ENCODE peak calls at places on chromosomes 4 and X, in five cellular contexts. H is neural progenitor cell, E is uterus, N is aorta, S is GM23248. J is an unnamed sample. For H3K9me3 and H3K4me1, the result is how much of the 10 kb centered on the place peaks cover.

GRCh38 chr4:46387956-46388355 is 2.0 kb downstream of the GABRA2 start:
- DNase-seq in N (no peak), H (no peak), E (no peak), S (no peak), J (no peak)

GRCh38 chr4:40180356-40180755 is 16.5 kb upstream of the RHOH start:
- DNase-seq in N (no peak), E (no peak), H (no peak), S (peak), J (no peak)

GRCh38 chr4:180296036-180296599 is 1947.1 kb upstream of the TENM3 start:
- DNase-seq in S (no peak), H (no peak), N (no peak), E (no peak), J (no peak)

GRCh38 chr4:123162859-123163258 is 233.7 kb upstream of the SPRY1 start:
- DNase-seq in H (no peak), E (no peak), S (no peak), N (no peak), J (no peak)

GRCh38 chr4:183797445-183798248 is 107.5 kb upstream of the STOX2 start:
- DNase-seq in E (no peak), N (no peak), H (peak), S (peak), J (peak)

GRCh38 chrX:69015156-69015555 is 150.1 kb downstream of the PJA1 start:
- DNase-seq in S (no peak), H (no peak), N (no peak), E (no peak), J (no peak)

GRCh38 chrX:12991575-12991974 is 16.7 kb downstream of the TMSB4X start:
- DNase-seq in E (no peak), N (no peak), S (no peak), H (no peak), J (no peak)

GRCh38 chrX:71199252-71199651 is 23.8 kb upstream of the GJB1 start:
- DNase-seq in H (no peak), N (no peak), S (no peak), E (no peak), J (no peak)

GRCh38 chr4:106551724-106552123 is 183.1 kb upstream of the GIMD1 start:
- DNase-seq in H (no peak), N (no peak), S (no peak), E (no peak), J (no peak)

GRCh38 chrX:129665916-129666644 is 11.3 kb upstream of the APLN start:
- DNase-seq in S (peak), N (no peak), E (no peak), H (no peak), J (no peak)

GRCh38 chr4:85756938-85757337 is 282.0 kb downstream of the ARHGAP24 start:
- DNase-seq in E (no peak), N (no peak), H (peak), S (peak), J (no peak)
- H3K9me3 ChIP-seq in E (under half), N (under half), H (under half), S (under half), J (under half)

GRCh38 chr4:140255919-140256318 is 101.9 kb upstream of the MAML3 start:
- DNase-seq in E (no peak), H (no peak), N (no peak), S (no peak), J (no peak)
- H3K4me1 ChIP-seq in E (under half), H (under half), N (under half), S (under half), J (under half)

GRCh38 chr4:121800961-121801714 is at the start of gene EXOSC9:
- DNase-seq in N (peak), H (peak), S (peak), E (peak), J (peak)
- H3K9me3 ChIP-seq in N (under half), H (under half), S (under half), E (under half), J (under half)

DNA sequence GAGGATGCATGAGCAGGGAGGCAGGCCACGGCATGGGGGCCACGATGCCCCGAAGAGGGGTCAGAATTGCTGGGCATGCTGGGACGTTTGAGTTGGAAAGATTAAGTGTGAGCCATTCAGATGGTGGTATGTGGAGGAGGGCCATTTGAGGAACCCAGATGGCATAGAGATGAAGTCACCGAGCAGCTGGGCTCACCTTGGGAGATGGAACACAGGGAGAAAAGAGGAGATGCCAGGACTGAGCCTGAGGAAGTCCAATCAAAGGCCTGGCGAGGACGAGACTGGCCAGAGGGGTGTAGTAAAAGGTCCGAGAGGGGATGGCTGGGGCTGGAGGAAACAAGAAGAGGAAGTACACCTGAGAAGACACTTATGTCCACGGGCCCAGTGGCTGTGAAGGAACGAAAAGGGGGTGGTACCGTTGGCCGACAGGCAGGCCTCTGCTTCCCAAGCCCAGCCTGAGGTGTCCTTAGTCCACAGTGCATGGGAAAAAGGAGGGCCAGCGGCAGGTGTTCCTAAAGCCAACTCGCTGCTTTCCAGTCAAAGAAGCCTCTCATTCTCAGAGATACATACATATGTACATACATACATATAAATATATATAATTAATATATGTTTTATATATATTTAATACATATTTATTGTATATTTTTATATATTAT is 54.6 kb upstream of the CLCN4 start:
- DNase-seq in S (no peak), E (no peak), N (no peak), H (no peak), J (no peak)
- H3K4me1 ChIP-seq in S (under half), E (under half), N (under half), H (under half), J (under half)

GRCh38 chrX:153628665-153629064 is 18.3 kb upstream of the DUSP9 start:
- DNase-seq in S (no peak), H (no peak), N (peak), E (peak), J (no peak)

GRCh38 chrX:153626025-153626633 is 20.9 kb upstream of the DUSP9 start:
- DNase-seq in E (peak), S (no peak), N (peak), H (no peak), J (no peak)

GRCh38 chrX:153626863-153627674 is 19.9 kb upstream of the DUSP9 start:
- DNase-seq in N (peak), H (no peak), E (no peak), S (no peak), J (no peak)

GRCh38 chrX:153627675-153628111 is 19.3 kb upstream of the DUSP9 start:
- DNase-seq in H (no peak), E (peak), N (peak), S (no peak), J (no peak)

GRCh38 chrX:153628129-153628528 is 18.9 kb upstream of the DUSP9 start:
- DNase-seq in E (no peak), H (no peak), N (no peak), S (no peak), J (no peak)
- H3K9me3 ChIP-seq in E (under half), H (under half), N (under half), S (under half), J (under half)

DNA sequence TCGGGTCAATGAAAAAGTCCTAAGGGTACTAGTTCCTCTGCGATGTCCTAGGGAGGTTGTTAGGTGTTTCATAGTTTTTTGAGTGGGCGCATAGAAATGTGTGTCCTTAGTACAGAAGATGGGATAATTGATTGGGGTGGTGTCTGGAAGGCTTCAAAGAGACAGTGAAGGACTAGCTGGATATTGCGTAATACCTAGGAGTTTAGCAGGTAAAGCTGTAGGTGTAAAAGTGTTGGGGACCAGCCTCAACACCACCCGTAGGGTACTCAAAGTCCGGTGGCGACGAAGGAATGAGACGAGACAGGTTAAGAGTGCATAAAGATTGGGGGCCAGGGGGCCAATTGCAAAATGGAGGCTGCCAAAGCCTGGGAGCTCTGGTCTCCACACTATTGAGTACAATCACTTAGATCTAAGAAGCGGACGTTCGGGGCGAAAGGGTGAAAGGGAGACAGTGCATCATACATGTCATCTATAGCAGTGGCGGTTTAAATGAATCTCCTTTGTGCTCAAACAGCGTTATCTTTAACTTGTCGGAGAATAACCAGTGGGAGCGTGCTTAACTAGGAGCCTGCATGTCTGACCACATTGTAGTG is 1.0 kb downstream of the TRMT44 start:
- DNase-seq in S (no peak), N (no peak), H (no peak), E (no peak), J (no peak)
- H3K4me1 ChIP-seq in S (under half), N (under half), H (under half), E (under half), J (half or more)

DNA sequence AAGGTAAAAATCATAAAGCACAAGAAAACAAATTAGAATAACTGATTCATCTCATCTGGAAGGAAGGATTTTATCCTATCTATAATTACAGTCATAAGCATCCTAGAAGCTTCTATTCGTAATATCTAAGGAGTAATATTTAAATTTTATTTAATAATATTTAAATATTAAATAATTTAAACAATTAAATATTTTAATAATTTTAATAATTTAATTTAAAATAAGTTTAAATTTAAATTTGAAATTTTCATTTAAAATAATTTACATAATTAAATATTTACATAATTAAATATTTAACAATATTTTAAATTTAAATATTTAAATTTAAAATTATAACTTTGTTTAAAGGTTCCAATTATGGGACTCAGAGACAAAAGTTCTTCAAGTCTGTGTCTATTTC is 127.5 kb upstream of the GK2 start:
- DNase-seq in E (no peak), H (no peak), S (no peak), N (no peak), J (no peak)
- H3K9me3 ChIP-seq in E (under half), H (under half), S (under half), N (under half), J (under half)

DNA sequence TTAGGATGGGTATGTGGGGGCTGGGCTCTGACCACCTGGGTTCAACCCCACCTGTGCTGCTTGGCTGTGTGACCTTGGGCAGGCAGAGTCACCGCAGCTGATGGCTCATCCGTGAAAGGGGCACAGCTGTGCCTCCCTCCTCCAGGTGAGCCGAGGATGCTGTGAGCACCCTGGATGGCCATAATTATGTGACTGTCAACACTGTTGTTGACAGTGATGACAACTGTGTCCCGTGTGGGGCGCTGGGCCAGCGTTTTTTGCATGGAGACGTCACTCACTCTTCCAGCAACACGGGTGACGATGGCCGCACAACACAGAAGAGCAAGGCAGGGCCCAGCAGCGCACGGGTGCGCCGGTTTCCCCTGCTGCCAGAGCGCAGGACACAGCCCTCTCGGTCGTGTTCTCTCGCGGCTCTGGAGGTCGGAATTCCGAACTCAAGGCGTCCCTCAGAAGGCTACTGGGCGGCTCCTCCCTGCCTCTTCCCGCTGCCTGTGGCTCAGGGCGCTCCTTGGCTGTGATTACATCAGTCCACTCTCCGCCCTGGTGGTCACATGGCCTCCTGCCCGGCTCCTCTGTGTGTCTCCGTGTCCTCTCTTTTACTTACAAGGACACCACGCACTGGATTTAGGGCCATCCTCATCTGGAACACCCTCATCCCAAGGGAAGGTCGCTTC is 1.3 kb downstream of the SH3TC1 start:
- DNase-seq in S (no peak), E (no peak), H (peak), N (no peak), J (peak)
- H3K4me1 ChIP-seq in S (under half), E (under half), H (under half), N (under half), J (half or more)

GRCh38 chr4:33914386-33914785 is 2329.9 kb downstream of the ARAP2 start:
- DNase-seq in S (no peak), N (no peak), E (no peak), H (peak), J (no peak)
- H3K9me3 ChIP-seq in S (under half), N (under half), E (under half), H (under half), J (under half)

J was measured in left ventricle myocardium inferior.